ENCODE peak calls at places on chromosomes 3 and 15, in five cellular contexts. V, O, B, F and A are unnamed samples.

GRCh38 chr3:183896184-183896583 is 11.5 kb upstream of the PARL start:
- DNase-seq in V (no peak), O (no peak), B (no peak), F (no peak), A (no peak)

GRCh38 chr3:156670077-156670476 is 4.3 kb upstream of the TIPARP start:
- DNase-seq in V (no peak), O (no peak), B (no peak), F (no peak), A (no peak)

GRCh38 chr15:23439513-23439912 is 7.5 kb downstream of the GOLGA6L2 start:
- DNase-seq in V (no peak), O (no peak), B (no peak), F (no peak), A (no peak)

GRCh38 chr3:140068512-140068911 is 133.5 kb downstream of the CLSTN2 start:
- DNase-seq in V (no peak), O (no peak), B (no peak), F (no peak), A (no peak)

GRCh38 chr3:65779393-65779792 is 259.3 kb downstream of the MAGI1 start:
- DNase-seq in V (no peak), O (no peak), B (no peak), F (no peak), A (no peak)

GRCh38 chr15:43939070-43939469 is 112.3 kb downstream of the WDR76 start:
- DNase-seq in V (no peak), O (no peak), B (peak), F (no peak), A (peak)

GRCh38 chr3:45868213-45868612 is 18.1 kb upstream of the CCR9 start:
- DNase-seq in V (no peak), O (no peak), B (no peak), F (no peak), A (no peak)

GRCh38 chr3:76859596-76859995 is 180.3 kb upstream of the ROBO2 start:
- DNase-seq in V (no peak), O (no peak), B (no peak), F (no peak), A (no peak)

GRCh38 chr15:69979269-69979668 is 118.4 kb downstream of the TLE3 start:
- DNase-seq in V (no peak), O (no peak), B (peak), F (peak), A (peak)

GRCh38 chr3:5531741-5532140 is 344.2 kb downstream of the EDEM1 start:
- DNase-seq in V (no peak), O (no peak), B (no peak), F (no peak), A (no peak)

GRCh38 chr3:65356331-65357286 is 668.8 kb upstream of the ADAMTS9 start:
- DNase-seq in V (no peak), O (no peak), B (no peak), F (peak), A (no peak)

GRCh38 chr3:158531334-158531733 is 39.7 kb upstream of the MLF1 start:
- DNase-seq in V (no peak), O (no peak), B (no peak), F (no peak), A (peak)

GRCh38 chr15:100515758-100516157 is 13.0 kb downstream of the CERS3 start:
- DNase-seq in V (peak), O (no peak), B (no peak), F (no peak), A (no peak)

GRCh38 chr15:51162865-51163762 is 68.4 kb upstream of the TNFAIP8L3 start:
- DNase-seq in V (peak), O (peak), B (peak), F (peak), A (peak)

GRCh38 chr15:43406808-43407207 is 35.9 kb downstream of the TUBGCP4 start:
- DNase-seq in V (no peak), O (no peak), B (no peak), F (no peak), A (no peak)

GRCh38 chr3:32120480-32120879 is 14.1 kb downstream of the GPD1L start:
- DNase-seq in V (no peak), O (no peak), B (no peak), F (no peak), A (no peak)

GRCh38 chr3:66376568-66376967 is 124.3 kb downstream of the LRIG1 start:
- DNase-seq in V (no peak), O (peak), B (peak), F (no peak), A (peak)

GRCh38 chr15:88139936-88140335 is 116.6 kb downstream of the NTRK3 start:
- DNase-seq in V (no peak), O (no peak), B (no peak), F (no peak), A (no peak)

GRCh38 chr3:11576453-11576852 is 67.3 kb downstream of the VGLL4 start:
- DNase-seq in V (no peak), O (no peak), B (no peak), F (no peak), A (no peak)

GRCh38 chr3:180284331-180285110 is 247.8 kb upstream of the PEX5L start:
- DNase-seq in V (no peak), O (no peak), B (no peak), F (no peak), A (no peak)

GRCh38 chr3:187789872-187790271 is 44.6 kb upstream of the BCL6 start:
- DNase-seq in V (no peak), O (no peak), B (no peak), F (no peak), A (no peak)

GRCh38 chr15:52652984-52653383 is 26.2 kb downstream of the ATOSA start:
- DNase-seq in V (no peak), O (no peak), B (no peak), F (no peak), A (no peak)

GRCh38 chr15:100704281-100705055 is 102.1 kb downstream of the ASB7 start:
- DNase-seq in V (no peak), O (no peak), B (no peak), F (no peak), A (no peak)

GRCh38 chr15:67783303-67783702 is 42.0 kb upstream of the SKOR1 start:
- DNase-seq in V (no peak), O (no peak), B (no peak), F (no peak), A (no peak)

GRCh38 chr3:177440456-177441105 is 243.3 kb upstream of the TBL1XR1 start:
- DNase-seq in V (no peak), O (no peak), B (no peak), F (no peak), A (no peak)

GRCh38 chr3:186458306-186459107 is 85.7 kb downstream of the CRYGS start:
- DNase-seq in V (no peak), O (no peak), B (no peak), F (no peak), A (no peak)

GRCh38 chr3:34015204-34016142 is 217.0 kb downstream of the PDCD6IP start:
- DNase-seq in V (no peak), O (no peak), B (peak), F (peak), A (no peak)

GRCh38 chr3:87145553-87145952 is 81.6 kb upstream of the CHMP2B start:
- DNase-seq in V (no peak), O (no peak), B (peak), F (peak), A (peak)

GRCh38 chr3:71416868-71417267 is 166.7 kb downstream of the FOXP1 start:
- DNase-seq in V (no peak), O (no peak), B (peak), F (peak), A (no peak)

GRCh38 chr3:46242120-46242519 is at the start of gene CCR3:
- DNase-seq in V (no peak), O (no peak), B (no peak), F (no peak), A (no peak)

GRCh38 chr3:105394177-105394576 is 27.5 kb downstream of the ALCAM start:
- DNase-seq in V (no peak), O (no peak), B (no peak), F (peak), A (no peak)

DNA sequence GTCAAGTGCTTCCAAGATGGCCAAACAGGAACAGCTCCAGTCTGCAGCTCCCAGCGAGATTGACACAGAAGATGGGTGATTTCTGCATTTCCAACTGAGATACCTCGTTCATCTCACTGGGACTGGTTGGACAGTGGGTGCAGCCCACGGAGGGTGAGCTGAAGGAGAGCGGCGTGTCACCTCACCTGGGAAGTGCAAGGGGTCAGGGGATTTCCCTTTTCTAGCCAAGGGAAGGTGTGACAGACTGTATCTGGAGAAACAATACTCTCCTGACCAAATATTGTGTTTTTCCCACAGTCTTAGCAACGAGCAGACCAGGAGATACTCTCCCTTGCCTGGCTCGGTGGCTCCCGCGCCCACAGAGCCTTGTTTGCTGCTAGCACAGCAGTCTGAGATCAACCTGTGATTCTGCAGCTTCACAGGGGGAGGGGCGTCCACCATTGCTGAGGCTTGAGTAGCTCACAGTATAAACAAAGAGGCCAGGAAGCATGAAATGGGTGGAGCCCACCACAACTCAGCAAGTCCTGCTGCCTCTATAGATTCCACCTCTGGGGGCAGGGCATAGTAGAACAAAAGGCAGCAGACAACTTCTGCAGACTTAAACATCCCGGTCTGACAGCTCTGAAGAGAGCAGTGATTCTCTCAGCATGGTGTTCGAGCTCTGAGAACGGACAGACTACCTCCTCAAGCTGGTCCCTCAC is 293.5 kb upstream of the SUCLG2 start:
- DNase-seq in V (peak), O (peak), B (peak), F (peak), A (peak)
- TF ChIP-seq CTCF in V (no peak), O (no peak), B (peak), F (peak), A (no peak)

DNA sequence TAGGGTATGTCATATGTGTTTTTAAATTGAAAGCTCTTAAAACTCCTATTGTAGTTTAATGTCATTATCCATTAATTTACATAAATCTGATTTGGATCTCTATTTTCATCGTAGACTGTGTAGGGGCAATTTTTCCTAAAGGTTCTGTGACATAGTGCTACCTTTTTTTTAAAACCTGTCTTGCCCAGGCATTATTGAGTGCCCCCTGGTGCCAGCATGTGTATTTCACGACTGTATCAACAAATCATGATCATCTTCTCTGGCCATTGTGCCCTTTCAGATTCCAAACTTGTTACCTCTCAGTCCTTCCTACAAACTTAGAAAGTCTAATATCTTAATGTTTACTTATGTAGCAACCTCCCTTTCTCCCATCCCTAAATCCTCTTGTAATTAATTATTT is 97.2 kb upstream of the FLNB start:
- DNase-seq in V (no peak), O (peak), B (peak), F (no peak), A (peak)
- TF ChIP-seq CTCF in V (peak), O (no peak), B (peak), F (peak), A (peak)

GRCh38 chr15:49622561-49622960 is 1.7 kb downstream of the DTWD1 start:
- DNase-seq in V (no peak), O (no peak), B (peak), F (no peak), A (no peak)

GRCh38 chr15:49621327-49622210 is 721 bp downstream of the DTWD1 start:
- DNase-seq in V (no peak), O (peak), B (peak), F (no peak), A (no peak)

GRCh38 chr15:49620174-49620573 is 444 bp downstream of the FAM227B start:
- DNase-seq in V (no peak), O (peak), B (no peak), F (no peak), A (no peak)

GRCh38 chr15:49619226-49619625 is 1.4 kb downstream of the FAM227B start:
- DNase-seq in V (no peak), O (no peak), B (no peak), F (no peak), A (no peak)

GRCh38 chr15:49620658-49621326 is at the start of the genes DTWD1 and FAM227B:
- DNase-seq in V (peak), O (peak), B (peak), F (peak), A (peak)
- TF ChIP-seq CTCF in V (peak), O (no peak), B (no peak), F (peak), A (no peak)

GRCh38 chr15:62240121-62240520 is 75.0 kb upstream of the C2CD4B start:
- DNase-seq in V (no peak), O (no peak), B (no peak), F (no peak), A (no peak)

GRCh38 chr15:62240697-62241096 is 75.6 kb upstream of the C2CD4B start:
- DNase-seq in V (no peak), O (no peak), B (no peak), F (no peak), A (no peak)

GRCh38 chr15:62242999-62243398 is 77.9 kb upstream of the C2CD4B start:
- DNase-seq in V (no peak), O (no peak), B (no peak), F (no peak), A (peak)

GRCh38 chr15:62244762-62245161 is 79.7 kb upstream of the C2CD4B start:
- DNase-seq in V (no peak), O (peak), B (peak), F (peak), A (peak)

GRCh38 chr15:62241135-62241770 is 76.2 kb upstream of the C2CD4B start:
- DNase-seq in V (no peak), O (peak), B (peak), F (peak), A (peak)
- TF ChIP-seq CTCF in V (no peak), O (peak), B (peak), F (peak), A (peak)

DNA sequence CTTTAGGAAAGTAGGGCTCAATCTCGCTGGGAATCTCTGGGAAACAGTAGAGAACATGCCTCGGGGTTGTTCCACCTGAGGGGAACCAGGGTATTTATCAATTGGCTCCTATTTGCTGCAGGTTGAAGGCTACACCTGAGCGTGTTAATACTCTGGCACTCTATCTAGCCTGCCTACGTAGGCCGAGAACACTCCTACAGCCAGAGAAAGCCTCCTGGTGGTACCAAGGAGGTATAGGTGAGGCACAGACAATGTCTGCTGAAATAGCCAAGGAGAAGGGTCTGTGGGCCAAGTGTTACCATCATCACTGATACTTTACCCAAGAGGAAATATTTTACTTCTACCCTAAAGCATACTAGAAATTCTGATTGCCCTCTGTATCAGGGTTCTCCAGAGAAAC is 341.0 kb upstream of the UBE2E2 start:
- DNase-seq in V (no peak), O (no peak), B (peak), F (peak), A (no peak)
- TF ChIP-seq CTCF in V (no peak), O (no peak), B (peak), F (peak), A (no peak)

DNA sequence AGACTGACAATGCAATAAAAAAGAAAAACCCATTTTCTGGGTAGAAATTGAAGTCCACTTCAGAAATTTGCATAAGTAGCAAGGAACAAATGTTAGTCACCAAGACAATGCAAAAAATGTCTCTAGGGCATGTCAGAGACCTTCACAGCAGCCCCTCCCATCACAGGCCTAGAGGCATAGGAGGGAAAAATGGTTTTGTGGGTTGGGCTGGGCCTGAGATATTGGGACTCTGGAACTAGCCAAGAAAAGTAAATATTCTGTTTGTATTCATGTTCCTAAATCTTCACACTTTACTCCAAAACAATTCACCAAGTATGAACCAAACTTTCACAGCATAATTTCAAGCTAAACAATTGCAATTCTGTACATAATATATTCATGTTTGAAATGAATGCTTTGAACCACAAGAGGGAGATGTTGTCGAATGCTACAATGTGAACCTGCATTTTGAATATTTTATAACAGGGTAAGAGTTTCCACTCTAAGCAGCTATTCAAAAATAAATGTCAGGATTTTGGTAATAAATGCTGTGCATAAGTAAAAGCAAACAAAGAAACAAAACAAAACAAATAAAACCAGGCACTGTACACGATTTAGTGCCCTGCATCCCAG is 429.2 kb downstream of the OTOL1 start:
- DNase-seq in V (no peak), O (no peak), B (no peak), F (no peak), A (no peak)
- TF ChIP-seq CTCF in V (no peak), O (no peak), B (no peak), F (peak), A (peak)

DNA sequence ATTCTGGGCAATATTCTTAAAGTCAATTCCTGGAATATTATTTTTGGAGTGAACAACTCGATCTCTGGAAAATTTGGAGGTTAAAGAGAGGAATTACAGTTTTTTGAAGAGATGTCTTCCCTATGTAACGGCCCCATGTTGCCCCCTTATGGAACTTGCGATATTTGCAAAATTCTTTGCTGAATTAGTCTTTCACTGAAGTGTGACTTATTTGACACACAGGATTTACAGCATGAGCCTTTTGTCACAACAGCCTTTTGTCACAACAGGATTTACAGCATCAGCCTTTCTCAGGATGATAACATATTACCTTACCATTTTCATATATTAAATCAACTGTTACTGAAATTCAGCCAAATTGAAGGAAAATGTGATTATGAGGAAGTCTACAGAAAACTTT is 37.8 kb upstream of the SPTSSB start:
- DNase-seq in V (no peak), O (peak), B (peak), F (no peak), A (peak)
- TF ChIP-seq CTCF in V (no peak), O (peak), B (peak), F (peak), A (peak)

DNA sequence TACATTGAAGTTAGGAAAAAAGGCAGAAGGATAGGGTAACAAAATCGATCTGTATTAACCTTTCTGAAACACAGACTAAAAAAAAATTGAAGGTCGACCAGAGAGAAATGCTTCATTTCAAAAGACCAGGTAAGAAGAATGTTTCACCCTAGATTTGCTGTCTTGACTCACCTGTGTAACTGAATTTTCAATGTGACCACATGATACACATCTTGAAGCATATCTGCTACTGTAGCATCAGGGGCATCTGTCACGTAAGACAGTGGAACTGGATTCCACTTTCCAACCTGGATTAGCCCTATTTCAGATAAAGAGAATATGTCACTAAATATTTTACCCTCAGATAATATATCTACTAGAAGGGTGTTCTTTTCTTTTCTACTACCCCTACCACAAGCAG is 9.3 kb downstream of the SATB1 start:
- DNase-seq in V (no peak), O (no peak), B (no peak), F (no peak), A (no peak)
- TF ChIP-seq CTCF in V (no peak), O (no peak), B (no peak), F (no peak), A (no peak)

GRCh38 chr3:137792633-137793271 is 28.6 kb downstream of the SOX14 start:
- DNase-seq in V (no peak), O (peak), B (peak), F (peak), A (peak)
- TF ChIP-seq CTCF in V (no peak), O (peak), B (peak), F (peak), A (peak)